ENCODE peak calls at places on chromosomes 12 and 14, in four cellular contexts. T, P, Z and S are unnamed samples.
A peak's percentile ranks its signal among the peaks of the same experiment; 100 is the strongest.

GRCh38 chr12:100794441-100795192 is at the start of gene ANO4:
- ATAC-seq in P (no peak), Z (no peak), T (no peak), S (no peak)

GRCh38 chr12:127284870-127285431 is 982.0 kb upstream of the TMEM132C start:
- ATAC-seq in P (no peak), Z (no peak), T (no peak), S (peak; percentile 87)

GRCh38 chr12:92621312-92621711 is 81.5 kb upstream of the PLEKHG7 start:
- ATAC-seq in T (no peak), Z (no peak), P (no peak), S (no peak)

GRCh38 chr12:59972941-59973340 is 377.1 kb downstream of the SLC16A7 start:
- ATAC-seq in Z (no peak), T (no peak), P (no peak), S (no peak)

GRCh38 chr14:61524211-61524806 is 171.0 kb upstream of the HIF1A start:
- ATAC-seq in P (no peak), T (peak; percentile 57), Z (peak; percentile 45), S (peak; percentile 16)

GRCh38 chr12:93743999-93744689 is 67.0 kb downstream of the CRADD start:
- ATAC-seq in Z (no peak), P (no peak), T (no peak), S (no peak)

GRCh38 chr12:28172434-28173030 is 17.7 kb upstream of the CCDC91 start:
- ATAC-seq in P (peak; percentile 83), Z (no peak), T (peak; percentile 45), S (no peak)

GRCh38 chr12:90152897-90153624 is 444.4 kb upstream of the ATP2B1 start:
- ATAC-seq in P (peak; percentile 96), Z (no peak), T (no peak), S (no peak)

GRCh38 chr12:122835693-122836026 is 403 bp downstream of the HIP1R start:
- ATAC-seq in P (peak; percentile 60), T (peak; percentile 69), Z (peak; percentile 54), S (peak; percentile 64)

GRCh38 chr12:130933269-130933995 is 20.3 kb upstream of the ADGRD1 start:
- ATAC-seq in T (no peak), P (no peak), Z (peak; percentile 93), S (no peak)

GRCh38 chr14:85205875-85206274 is 324.1 kb upstream of the FLRT2 start:
- ATAC-seq in T (no peak), P (no peak), Z (peak; percentile 77), S (no peak)

GRCh38 chr12:68234140-68234539 is 8.5 kb upstream of the IL26 start:
- ATAC-seq in T (no peak), Z (no peak), P (no peak), S (no peak)

GRCh38 chr14:64702493-64703392 is 1.5 kb upstream of the PLEKHG3 start:
- ATAC-seq in P (no peak), T (no peak), Z (peak; percentile 51), S (no peak)

GRCh38 chr12:17062296-17063061 is 456.5 kb upstream of the LMO3 start:
- ATAC-seq in Z (no peak), P (no peak), T (no peak), S (no peak)

GRCh38 chr12:75587340-75588106 is 76.1 kb upstream of the KRR1 start:
- ATAC-seq in Z (no peak), T (no peak), P (no peak), S (no peak)

GRCh38 chr14:95466506-95466905 is 49.9 kb downstream of the SYNE3 start:
- ATAC-seq in P (no peak), T (no peak), Z (no peak), S (no peak)

GRCh38 chr12:112097641-112098040 is 10.9 kb downstream of the NAA25 start:
- ATAC-seq in Z (no peak), T (no peak), P (no peak), S (no peak)

GRCh38 chr14:39563361-39563760 is 131.1 kb upstream of the FBXO33 start:
- ATAC-seq in P (no peak), Z (no peak), T (no peak), S (no peak)

GRCh38 chr14:101915871-101916815 is 48.2 kb upstream of the DYNC1H1 start:
- ATAC-seq in P (peak; percentile 29), Z (peak; percentile 20), T (no peak), S (no peak)

GRCh38 chr12:109932878-109933503 is 32.9 kb downstream of the TCHP start:
- ATAC-seq in P (no peak), Z (peak; percentile 42), T (no peak), S (peak; percentile 64)

GRCh38 chr12:57087689-57088441 is 1.0 kb upstream of the NAB2 start:
- ATAC-seq in T (peak; percentile 69), P (peak; percentile 69), Z (peak; percentile 79), S (peak; percentile 62)

GRCh38 chr12:132948146-132949066 is 7.7 kb downstream of the ZNF605 start:
- ATAC-seq in Z (no peak), P (no peak), T (no peak), S (no peak)
- H3K36me3 ChIP-seq in Z (peaks cover 38% of the 10 kb centered on the region), P (peaks cover 79% of the 10 kb centered on the region), T (peaks cover 7% of the 10 kb centered on the region), S (no peaks in the 10 kb centered on the region)

GRCh38 chr14:88507208-88507607 is 47.6 kb downstream of the PTPN21 start:
- ATAC-seq in Z (no peak), T (no peak), P (no peak), S (no peak)

GRCh38 chr14:88502740-88503139 is 52.1 kb downstream of the PTPN21 start:
- ATAC-seq in P (no peak), T (no peak), Z (no peak), S (no peak)

GRCh38 chr14:88504602-88505001 is 50.2 kb downstream of the PTPN21 start:
- ATAC-seq in Z (peak; percentile 79), P (no peak), T (no peak), S (no peak)

GRCh38 chr14:88503754-88504406 is 50.9 kb downstream of the PTPN21 start:
- ATAC-seq in Z (peak; percentile 34), P (no peak), T (no peak), S (no peak)

DNA sequence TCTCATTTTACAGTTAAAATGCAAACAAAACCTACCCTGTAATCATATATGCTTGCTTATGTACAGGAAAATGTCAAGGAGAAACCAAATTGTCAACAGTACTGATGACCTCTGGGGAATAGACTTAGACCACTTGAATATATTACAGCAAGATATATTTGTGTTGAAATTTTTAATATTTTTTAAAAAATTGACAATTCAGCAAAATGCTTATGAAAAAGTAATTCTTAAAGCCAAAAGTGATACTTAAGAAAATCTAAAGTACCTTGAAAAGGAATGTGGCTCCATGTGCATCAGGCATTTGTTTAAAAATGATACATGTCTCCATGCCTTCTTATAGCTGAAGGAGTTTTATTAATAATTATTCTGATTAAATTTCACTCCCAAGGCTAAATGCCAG is 49.2 kb downstream of the PTPN21 start:
- ATAC-seq in Z (no peak), T (no peak), P (no peak), S (no peak)
- H3K36me3 ChIP-seq in Z (peaks cover 44% of the 10 kb centered on the region), T (no peaks in the 10 kb centered on the region), P (no peaks in the 10 kb centered on the region), S (no peaks in the 10 kb centered on the region)

GRCh38 chr12:95492462-95492861 is 18.5 kb downstream of the METAP2 start:
- ATAC-seq in T (no peak), P (no peak), Z (no peak), S (no peak)
- H3K36me3 ChIP-seq in T (peaks cover 29% of the 10 kb centered on the region), P (peaks cover 71% of the 10 kb centered on the region), Z (peaks cover 90% of the 10 kb centered on the region), S (peaks cover 82% of the 10 kb centered on the region)

GRCh38 chr12:32641287-32641901 is 37.7 kb upstream of the DNM1L start:
- ATAC-seq in P (no peak), Z (no peak), T (no peak), S (no peak)
- H3K36me3 ChIP-seq in P (no peaks in the 10 kb centered on the region), Z (peaks cover 84% of the 10 kb centered on the region), T (no peaks in the 10 kb centered on the region), S (peaks cover 85% of the 10 kb centered on the region)